ENCODE peak calls at places on chromosome 5, in four cellular contexts. One of them, this sample, is unnamed.
A peak's percentile ranks its signal among the peaks of the same experiment; 100 is the strongest.

GRCh38 chr5:152844713-152845112 is 439.6 kb upstream of the NMUR2 start:
- DNase-seq in IMR-90: no peak
- DNase-seq in fibroblast of lung: no peak
- DNase-seq in neural progenitor cell: no peak
- DNase-seq in this sample: no peak

GRCh38 chr5:10838038-10838437 is 77.0 kb upstream of the DAP start:
- DNase-seq in fibroblast of lung: peak; percentile 65
- DNase-seq in neural progenitor cell: no peak
- DNase-seq in IMR-90: peak; percentile 47
- DNase-seq in this sample: no peak

GRCh38 chr5:135564305-135564704 is 14.5 kb downstream of the CXCL14 start:
- DNase-seq in IMR-90: no peak
- DNase-seq in neural progenitor cell: no peak
- DNase-seq in fibroblast of lung: no peak
- DNase-seq in this sample: no peak

GRCh38 chr5:54315736-54316135 is 5.4 kb upstream of the ARL15 start:
- DNase-seq in neural progenitor cell: no peak
- DNase-seq in IMR-90: no peak
- DNase-seq in fibroblast of lung: no peak
- DNase-seq in this sample: no peak

GRCh38 chr5:100828071-100828689 is 74.9 kb downstream of the ST8SIA4 start:
- DNase-seq in fibroblast of lung: peak; percentile 16
- DNase-seq in IMR-90: no peak
- DNase-seq in neural progenitor cell: no peak
- DNase-seq in this sample: no peak

GRCh38 chr5:14184725-14185124 is 41.6 kb downstream of the TRIO start:
- DNase-seq in IMR-90: peak; percentile 77
- DNase-seq in fibroblast of lung: peak; percentile 90
- DNase-seq in neural progenitor cell: no peak
- DNase-seq in this sample: peak; percentile 67

GRCh38 chr5:78791416-78792100 is 143.0 kb upstream of the LHFPL2 start:
- DNase-seq in fibroblast of lung: no peak
- DNase-seq in IMR-90: no peak
- DNase-seq in neural progenitor cell: no peak
- DNase-seq in this sample: no peak

GRCh38 chr5:99639905-99640304 is 711.1 kb upstream of the CHD1 start:
- DNase-seq in neural progenitor cell: no peak
- DNase-seq in fibroblast of lung: no peak
- DNase-seq in IMR-90: no peak
- DNase-seq in this sample: no peak

GRCh38 chr5:77316871-77317661 is 106.6 kb downstream of the PDE8B start:
- DNase-seq in IMR-90: peak; percentile 25
- DNase-seq in fibroblast of lung: no peak
- DNase-seq in neural progenitor cell: no peak
- DNase-seq in this sample: no peak

GRCh38 chr5:166117062-166117743 is 2174.2 kb upstream of the WWC1 start:
- DNase-seq in fibroblast of lung: no peak
- DNase-seq in IMR-90: no peak
- DNase-seq in neural progenitor cell: no peak
- DNase-seq in this sample: no peak

GRCh38 chr5:92371889-92372235 is 988.7 kb upstream of the ARRDC3 start:
- DNase-seq in neural progenitor cell: no peak
- DNase-seq in IMR-90: peak; percentile 21
- DNase-seq in fibroblast of lung: peak; percentile 61
- DNase-seq in this sample: no peak

GRCh38 chr5:172774561-172775271 is 3.7 kb upstream of the DUSP1 start:
- DNase-seq in neural progenitor cell: no peak
- DNase-seq in fibroblast of lung: no peak
- DNase-seq in IMR-90: no peak
- DNase-seq in this sample: no peak

GRCh38 chr5:59086024-59086423 is 503.1 kb downstream of the RAB3C start:
- DNase-seq in fibroblast of lung: no peak
- DNase-seq in neural progenitor cell: no peak
- DNase-seq in IMR-90: no peak
- DNase-seq in this sample: no peak

GRCh38 chr5:172095368-172095960 is 89.0 kb upstream of the FBXW11 start:
- DNase-seq in neural progenitor cell: no peak
- DNase-seq in IMR-90: no peak
- DNase-seq in fibroblast of lung: peak; percentile 52
- DNase-seq in this sample: no peak

GRCh38 chr5:115626444-115626823 is 598 bp upstream of the TMED7 start:
- DNase-seq in neural progenitor cell: no peak
- DNase-seq in IMR-90: peak; percentile 62
- DNase-seq in fibroblast of lung: peak; percentile 67
- DNase-seq in this sample: no peak

GRCh38 chr5:142472306-142472951 is 147.6 kb upstream of the SPRY4 start:
- DNase-seq in IMR-90: peak; percentile 96
- DNase-seq in neural progenitor cell: no peak
- DNase-seq in fibroblast of lung: peak; percentile 95
- DNase-seq in this sample: peak; percentile 89

GRCh38 chr5:57749396-57749795 is 266.8 kb upstream of the ACTBL2 start:
- DNase-seq in neural progenitor cell: no peak
- DNase-seq in IMR-90: peak; percentile 41
- DNase-seq in fibroblast of lung: no peak
- DNase-seq in this sample: no peak

GRCh38 chr5:112626715-112627114 is 111.0 kb upstream of the APC start:
- DNase-seq in fibroblast of lung: no peak
- DNase-seq in neural progenitor cell: no peak
- DNase-seq in IMR-90: no peak
- DNase-seq in this sample: no peak
- H3K4me3 ChIP-seq in fibroblast of lung: no peak overlapping the region
- H3K4me3 ChIP-seq in neural progenitor cell: no peak overlapping the region
- H3K4me3 ChIP-seq in IMR-90: no peak overlapping the region
- H3K4me3 ChIP-seq in this sample: no peak overlapping the region

DNA sequence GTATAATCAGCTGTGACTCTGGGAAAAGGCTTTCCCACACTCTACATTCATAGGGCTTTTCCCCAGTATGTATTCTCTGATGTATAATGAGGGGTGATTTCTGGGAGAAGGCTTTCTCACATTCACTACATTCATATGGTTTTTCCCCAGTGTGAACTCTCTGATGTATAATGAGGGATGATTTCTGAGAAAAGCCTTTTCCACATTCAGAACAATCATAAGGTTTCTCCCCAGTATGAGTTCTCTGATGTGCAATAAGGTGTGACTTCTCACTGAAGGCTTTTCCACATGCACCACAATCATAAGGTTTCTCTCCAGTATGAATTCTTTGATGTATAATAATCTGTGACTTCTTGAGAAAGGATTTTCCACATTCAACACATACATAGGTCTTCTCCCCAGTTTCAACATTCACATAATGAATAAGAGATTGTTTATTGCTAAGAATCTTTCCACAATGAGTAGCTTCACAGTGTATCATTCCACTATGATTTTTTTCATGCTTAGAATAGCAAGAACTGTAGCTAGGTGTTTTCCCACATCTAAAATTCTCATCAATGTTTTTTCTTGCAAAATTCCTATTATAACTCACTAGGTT is 26.7 kb upstream of the ZNF300 start:
- DNase-seq in fibroblast of lung: no peak
- DNase-seq in neural progenitor cell: no peak
- DNase-seq in IMR-90: no peak
- DNase-seq in this sample: no peak
- H3K9me3 ChIP-seq in fibroblast of lung: peaks cover 4% of the 10 kb centered on the region
- H3K9me3 ChIP-seq in neural progenitor cell: peaks cover 38% of the 10 kb centered on the region
- H3K9me3 ChIP-seq in IMR-90: peaks cover 42% of the 10 kb centered on the region
- H3K9me3 ChIP-seq in this sample: peaks cover 58% of the 10 kb centered on the region

GRCh38 chr5:112097768-112098167 is 321.3 kb downstream of the EPB41L4A start:
- DNase-seq in fibroblast of lung: no peak
- DNase-seq in neural progenitor cell: no peak
- DNase-seq in IMR-90: no peak
- DNase-seq in this sample: no peak
- H3K4me3 ChIP-seq in fibroblast of lung: no peak overlapping the region
- H3K4me3 ChIP-seq in neural progenitor cell: no peak overlapping the region
- H3K4me3 ChIP-seq in IMR-90: no peak overlapping the region
- H3K4me3 ChIP-seq in this sample: peak overlapping the region; percentile 14

DNA sequence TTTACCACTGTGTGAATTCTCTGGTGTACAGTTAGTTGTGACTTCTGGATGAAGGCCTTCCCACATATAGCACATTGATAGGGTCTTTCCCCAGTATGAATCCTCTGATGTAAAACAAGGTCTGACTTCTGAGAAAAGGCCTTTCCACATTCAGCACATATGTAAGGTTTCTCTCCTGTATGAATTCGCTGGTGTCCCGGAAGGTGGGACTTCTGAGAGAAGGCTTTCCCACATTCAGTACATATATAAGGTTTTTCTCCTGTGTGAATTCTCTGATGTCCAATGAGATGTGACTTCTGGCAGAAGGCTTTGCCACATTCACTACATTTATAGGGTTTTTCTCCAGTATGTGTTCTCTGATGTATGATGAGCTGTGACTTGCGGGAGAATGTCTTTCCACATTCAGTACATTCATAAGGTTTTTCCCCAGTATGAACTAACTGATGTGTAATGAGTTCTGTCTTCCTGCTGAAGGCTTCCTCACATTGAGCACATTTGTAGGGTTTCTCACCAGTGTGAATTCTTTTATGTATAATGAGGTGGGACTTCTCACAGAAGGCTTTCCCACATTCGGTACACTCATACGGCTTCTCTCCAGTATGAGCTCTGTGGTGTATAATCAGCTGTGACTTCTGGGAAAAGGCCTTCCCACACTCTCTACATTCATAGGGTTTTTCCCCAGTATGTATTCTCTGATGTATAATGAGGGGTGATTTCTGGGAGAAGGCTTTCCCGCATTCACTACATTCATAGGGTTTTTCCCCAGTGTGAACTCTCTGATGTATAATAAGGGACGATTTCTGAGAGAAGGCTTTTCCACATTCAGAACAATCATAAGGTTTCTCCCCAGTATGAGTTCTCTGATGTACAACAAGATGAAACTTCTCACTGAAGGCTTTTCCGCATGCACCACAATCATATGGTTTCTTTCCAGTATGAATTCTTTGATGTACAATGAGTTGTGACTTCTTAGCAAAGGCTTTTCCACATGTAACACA is 9.1 kb downstream of the ZNF300 start:
- DNase-seq in IMR-90: no peak
- DNase-seq in fibroblast of lung: no peak
- DNase-seq in neural progenitor cell: no peak
- DNase-seq in this sample: no peak
- H3K9me3 ChIP-seq in IMR-90: peaks cover 52% of the 10 kb centered on the region
- H3K9me3 ChIP-seq in fibroblast of lung: peaks cover 3% of the 10 kb centered on the region
- H3K9me3 ChIP-seq in neural progenitor cell: peaks cover 73% of the 10 kb centered on the region
- H3K9me3 ChIP-seq in this sample: peaks cover 73% of the 10 kb centered on the region

GRCh38 chr5:31935702-31936347 is 238.3 kb downstream of the GOLPH3 start:
- DNase-seq in fibroblast of lung: no peak
- DNase-seq in neural progenitor cell: no peak
- DNase-seq in IMR-90: no peak
- DNase-seq in this sample: peak; percentile 59
- H3K4me3 ChIP-seq in fibroblast of lung: no peak overlapping the region
- H3K4me3 ChIP-seq in neural progenitor cell: no peak overlapping the region
- H3K4me3 ChIP-seq in IMR-90: no peak overlapping the region
- H3K4me3 ChIP-seq in this sample: no peak overlapping the region

GRCh38 chr5:45750574-45750973 is 54.4 kb upstream of the HCN1 start:
- DNase-seq in neural progenitor cell: no peak
- DNase-seq in IMR-90: no peak
- DNase-seq in fibroblast of lung: no peak
- DNase-seq in this sample: no peak
- H3K9me3 ChIP-seq in neural progenitor cell: no peaks in the 10 kb centered on the region
- H3K9me3 ChIP-seq in IMR-90: peaks cover 9% of the 10 kb centered on the region
- H3K9me3 ChIP-seq in fibroblast of lung: no peaks in the 10 kb centered on the region
- H3K9me3 ChIP-seq in this sample: no peaks in the 10 kb centered on the region

This sample was measured in MG63.